ENCODE peak calls at places on chromosome 3, in four cellular contexts. J, F, Y and N are unnamed samples.

GRCh38 chr3:124627501-124627908 is 102.7 kb upstream of the UMPS start:
- DNase-seq in F (peak; percentile 12), Y (no peak), J (no peak), N (no peak)

GRCh38 chr3:37971467-37971866 is 19.1 kb upstream of the VILL start:
- DNase-seq in Y (no peak), J (no peak), F (no peak), N (no peak)

GRCh38 chr3:45777111-45777752 is 19.1 kb downstream of the SLC6A20 start:
- DNase-seq in Y (no peak), J (no peak), F (no peak), N (no peak)

GRCh38 chr3:46840491-46840890 is 22.8 kb downstream of the MYL3 start:
- DNase-seq in Y (no peak), F (no peak), J (no peak), N (no peak)

GRCh38 chr3:11558461-11558903 is 85.2 kb downstream of the VGLL4 start:
- DNase-seq in F (no peak), J (no peak), Y (no peak), N (no peak)

GRCh38 chr3:16484216-16484615 is 29.3 kb downstream of the RFTN1 start:
- DNase-seq in Y (no peak), J (no peak), F (no peak), N (no peak)

GRCh38 chr3:8657804-8658311 is 13.3 kb upstream of the SSUH2 start:
- DNase-seq in F (no peak), J (no peak), Y (no peak), N (no peak)

GRCh38 chr3:196974661-196975060 is 6.0 kb upstream of the PIGZ start:
- DNase-seq in J (no peak), Y (no peak), F (no peak), N (no peak)

GRCh38 chr3:38271552-38271951 is 5.9 kb downstream of the SLC22A13 start:
- DNase-seq in J (no peak), Y (no peak), F (no peak), N (no peak)

GRCh38 chr3:186815490-186815889 is 9.2 kb upstream of the RFC4 start:
- DNase-seq in Y (no peak), J (peak; percentile 57), F (no peak), N (peak; percentile 49)

GRCh38 chr3:111598552-111598951 is 3.4 kb upstream of the ZBED2 start:
- DNase-seq in J (no peak), F (no peak), Y (no peak), N (no peak)

GRCh38 chr3:110123929-110124328 is 786.6 kb upstream of the DPPA4 start:
- DNase-seq in F (no peak), Y (no peak), J (no peak), N (no peak)

GRCh38 chr3:5017953-5018531 is 38.8 kb downstream of the BHLHE40 start:
- DNase-seq in F (peak; percentile 52), Y (no peak), J (peak; percentile 86), N (peak; percentile 84)

GRCh38 chr3:48747703-48748102 is 30.7 kb upstream of the IP6K2 start:
- DNase-seq in F (no peak), Y (no peak), J (no peak), N (no peak)

GRCh38 chr3:126638790-126639189 is 16.1 kb downstream of the TXNRD3 start:
- DNase-seq in F (no peak), J (no peak), Y (no peak), N (no peak)

GRCh38 chr3:158091526-158091925 is 14.7 kb downstream of the SHOX2 start:
- DNase-seq in F (no peak), Y (peak; percentile 63), J (peak; percentile 36), N (peak; percentile 47)

GRCh38 chr3:12994357-12994606 is 78.9 kb downstream of the IQSEC1 start:
- DNase-seq in J (no peak), Y (peak; percentile 50), F (no peak), N (no peak)

GRCh38 chr3:133444071-133444774 is 44.4 kb downstream of the BFSP2 start:
- DNase-seq in J (peak; percentile 92), Y (no peak), F (no peak), N (peak; percentile 86)

GRCh38 chr3:36895488-36896409 is 49.1 kb downstream of the TRANK1 start:
- DNase-seq in F (no peak), Y (no peak), J (no peak), N (no peak)

GRCh38 chr3:120198305-120198878 is 86.6 kb downstream of the GPR156 start:
- DNase-seq in J (peak; percentile 68), Y (no peak), F (no peak), N (peak; percentile 76)

GRCh38 chr3:55654123-55654787 is 167.1 kb upstream of the WNT5A start:
- DNase-seq in J (no peak), Y (no peak), F (no peak), N (no peak)
- TF ChIP-seq CTCF in J (no peak), Y (no peak), F (no peak), N (no peak)

GRCh38 chr3:72697717-72698116 is 150.5 kb downstream of the SHQ1 start:
- DNase-seq in Y (no peak), J (no peak), F (no peak), N (no peak)
- H3K4me3 ChIP-seq in Y (no peak overlapping the region), J (no peak overlapping the region), F (no peak overlapping the region), N (no peak overlapping the region)

DNA sequence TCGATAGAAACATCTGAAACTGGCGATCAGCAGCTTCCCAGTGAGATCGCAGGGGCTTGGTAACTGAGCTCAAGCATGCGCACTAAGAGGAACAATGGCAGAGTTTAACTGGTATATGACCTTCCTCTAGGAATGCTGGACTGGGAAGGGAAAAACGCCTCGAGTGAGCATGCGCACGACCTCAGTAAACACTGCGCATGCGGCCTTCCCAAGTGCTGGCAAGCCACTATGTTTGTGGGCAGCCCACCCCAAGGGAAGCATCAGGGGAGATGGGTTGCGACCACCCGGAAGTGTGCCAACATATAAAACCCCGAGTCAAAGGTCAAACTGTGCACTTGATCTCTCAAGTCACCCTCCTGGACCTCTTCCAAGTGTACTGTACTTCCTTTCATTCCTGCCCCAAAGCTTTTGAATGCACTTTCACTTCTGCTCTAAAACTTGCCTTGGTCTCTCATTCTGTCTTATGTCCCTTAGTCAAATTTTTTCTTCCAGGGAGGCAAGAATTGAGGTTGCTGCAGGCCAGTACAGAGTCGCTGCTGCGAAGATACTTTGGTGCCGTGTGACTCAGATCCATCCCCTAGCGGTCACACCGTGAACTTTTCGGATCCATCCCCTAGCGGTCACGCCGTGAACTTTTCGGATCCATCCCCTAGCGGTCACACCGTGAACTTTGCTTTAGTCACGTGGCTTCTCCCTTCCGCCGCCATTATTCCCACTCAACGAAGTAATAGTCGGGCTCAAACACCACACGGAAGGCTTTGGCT is 243.3 kb downstream of the FAM43A start:
- DNase-seq in J (no peak), Y (peak; percentile 91), F (peak; percentile 70), N (no peak)
- TF ChIP-seq CTCF in J (peak; percentile 28), Y (peak; percentile 98), F (peak; percentile 100), N (peak; percentile 39)

DNA sequence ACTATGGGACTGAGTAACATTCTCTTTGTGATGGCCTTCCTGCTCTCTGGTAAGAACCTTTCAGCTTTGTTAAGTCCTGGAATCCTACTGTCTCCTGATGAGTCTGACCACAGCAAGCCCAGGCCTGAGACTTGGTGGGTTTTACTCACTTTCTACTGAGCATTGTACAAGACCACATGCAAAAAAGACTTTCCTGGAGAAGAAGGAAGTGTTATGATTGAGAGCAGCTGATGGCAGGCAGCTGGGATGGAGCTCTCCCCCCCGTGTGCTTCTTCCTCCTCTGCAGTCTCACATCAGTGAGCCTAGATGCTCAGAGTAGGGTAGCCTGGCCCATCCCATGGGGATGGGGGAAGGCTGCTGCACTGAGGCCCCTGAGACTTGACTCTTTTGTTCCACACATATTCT is 36.4 kb downstream of the CD86 start:
- DNase-seq in F (no peak), J (no peak), Y (no peak), N (no peak)
- H3K4me3 ChIP-seq in F (no peak overlapping the region), J (no peak overlapping the region), Y (no peak overlapping the region), N (no peak overlapping the region)

GRCh38 chr3:9820944-9821343 is 10.9 kb downstream of the TTLL3 start:
- DNase-seq in Y (peak; percentile 88), J (peak; percentile 18), F (no peak), N (peak; percentile 39)
- TF ChIP-seq CTCF in Y (peak; percentile 70), J (peak; percentile 36), F (peak; percentile 34), N (peak; percentile 50)

DNA sequence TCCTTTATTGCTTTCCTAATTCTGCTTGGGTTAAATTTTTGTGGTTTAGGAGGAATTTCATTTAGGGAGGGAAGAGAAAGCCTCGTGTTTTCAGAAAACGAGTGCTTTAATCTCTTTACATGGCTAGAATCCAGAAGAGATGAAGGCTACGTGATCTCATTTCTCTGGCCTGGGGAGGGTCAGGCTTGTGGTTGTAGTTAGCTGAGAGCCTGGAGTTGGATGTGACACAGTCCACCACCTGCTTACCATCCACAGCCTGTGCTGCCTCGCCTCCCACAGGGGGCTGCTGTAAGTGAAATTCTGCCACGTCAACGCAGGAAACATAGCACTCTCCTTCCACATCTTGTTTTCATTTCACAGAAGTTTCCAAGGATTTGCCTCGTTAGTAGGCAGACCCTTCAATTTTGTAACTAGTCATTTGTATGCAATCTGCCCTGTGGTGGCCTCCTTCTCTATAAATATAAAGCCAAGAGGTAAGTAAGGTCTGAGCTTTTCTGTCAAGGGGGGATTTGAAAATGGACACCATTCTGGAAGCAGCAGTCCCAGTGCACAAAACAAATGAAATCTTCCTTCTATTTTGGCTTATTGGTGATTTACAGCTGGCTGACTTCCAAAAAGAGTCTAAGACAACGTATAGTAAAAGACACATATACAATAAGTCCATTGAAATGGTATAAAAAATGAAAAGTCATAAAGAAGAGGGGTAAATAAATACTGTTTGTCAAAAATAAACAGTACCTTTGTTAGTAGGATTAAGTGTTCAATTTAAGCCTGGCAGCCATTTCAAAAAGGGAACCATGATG is 3.4 kb downstream of the GXYLT2 start:
- DNase-seq in Y (no peak), J (peak; percentile 21), F (peak; percentile 19), N (peak; percentile 36)
- H3K4me3 ChIP-seq in Y (no peak overlapping the region), J (no peak overlapping the region), F (no peak overlapping the region), N (no peak overlapping the region)

GRCh38 chr3:122679467-122680291 is 960 bp upstream of the PARP14 start:
- DNase-seq in F (peak; percentile 50), Y (peak; percentile 32), J (peak; percentile 17), N (no peak)
- TF ChIP-seq CTCF in F (no peak), Y (no peak), J (no peak), N (no peak)

GRCh38 chr3:57126244-57126643 is 38.9 kb downstream of the IL17RD start:
- DNase-seq in Y (peak; percentile 91), J (no peak), F (no peak), N (no peak)

GRCh38 chr3:57128863-57129602 is 36.1 kb downstream of the IL17RD start:
- DNase-seq in J (no peak), Y (peak; percentile 67), F (no peak), N (no peak)

GRCh38 chr3:57130426-57131209 is 34.5 kb downstream of the IL17RD start:
- DNase-seq in F (no peak), Y (peak; percentile 99), J (no peak), N (no peak)

GRCh38 chr3:57131210-57131588 is 34.0 kb downstream of the IL17RD start:
- DNase-seq in Y (no peak), F (no peak), J (no peak), N (no peak)

GRCh38 chr3:57127849-57128566 is 37.1 kb downstream of the IL17RD start:
- DNase-seq in Y (no peak), J (no peak), F (no peak), N (no peak)
- H3K4me3 ChIP-seq in Y (no peak overlapping the region), J (no peak overlapping the region), F (no peak overlapping the region), N (no peak overlapping the region)

DNA sequence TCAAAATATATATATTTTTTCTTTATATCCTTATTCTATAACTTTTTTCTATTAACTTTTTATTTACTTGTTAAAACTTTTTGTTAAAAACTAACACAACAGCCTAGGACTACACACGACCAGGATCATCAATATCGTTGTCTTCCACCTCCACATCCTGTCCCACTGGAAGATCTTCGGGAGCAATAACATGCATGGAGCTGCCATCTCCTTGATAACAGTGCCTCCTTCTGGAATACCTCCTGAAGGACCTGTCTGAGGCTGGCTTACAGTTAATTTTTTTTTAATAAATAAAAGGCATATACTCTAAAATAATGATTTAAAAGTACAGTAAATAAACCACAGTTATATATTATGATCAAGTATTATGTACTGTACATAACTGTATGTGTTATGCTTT is 58.9 kb downstream of the SFMBT1 start:
- DNase-seq in J (peak; percentile 30), F (no peak), Y (peak; percentile 57), N (peak; percentile 43)
- TF ChIP-seq CTCF in J (peak; percentile 11), F (peak; percentile 45), Y (peak; percentile 74), N (peak; percentile 33)